ENCODE peak calls at places on chromosome 20, in five cellular contexts. E is K562, M is H1, N is GM12878, T is HepG2. W is an unnamed sample.

GRCh38 chr20:55774628-55775027 is 230.7 kb downstream of the CBLN4 start:
- DNase-seq in E (no peak), M (no peak), N (no peak), T (no peak), W (no peak)

GRCh38 chr20:46246527-46246926 is 61.8 kb downstream of the CDH22 start:
- DNase-seq in E (no peak), M (no peak), N (no peak), T (no peak), W (no peak)

GRCh38 chr20:56032251-56032650 is 26.9 kb upstream of the CBLN4 start:
- DNase-seq in E (no peak), M (no peak), N (no peak), T (no peak), W (no peak)

GRCh38 chr20:50550531-50550930 is 40.3 kb downstream of the PTPN1 start:
- DNase-seq in E (no peak), M (no peak), N (no peak), T (no peak), W (no peak)

GRCh38 chr20:48294196-48294595 is 508.9 kb upstream of the SULF2 start:
- DNase-seq in E (no peak), M (no peak), N (no peak), T (no peak), W (no peak)

GRCh38 chr20:19737025-19737424 is 21.0 kb upstream of the RIN2 start:
- DNase-seq in E (no peak), M (no peak), N (peak), T (peak), W (no peak)

GRCh38 chr20:33291830-33292355 is 8.9 kb downstream of the BPIFB1 start:
- DNase-seq in E (peak), M (peak), N (no peak), T (peak), W (peak)

GRCh38 chr20:36967636-36968035 is 16.1 kb upstream of the SAMHD1 start:
- DNase-seq in E (no peak), M (no peak), N (no peak), T (no peak), W (no peak)

GRCh38 chr20:31566658-31567379 is 38.3 kb upstream of the ID1 start:
- DNase-seq in E (no peak), M (peak), N (no peak), T (no peak), W (no peak)

GRCh38 chr20:17898548-17898994 is 70.0 kb downstream of the SNX5 start:
- DNase-seq in E (peak), M (peak), N (no peak), T (peak), W (peak)

GRCh38 chr20:54070187-54070987 is at the start of gene BCAS1:
- DNase-seq in E (no peak), M (peak), N (no peak), T (peak), W (no peak)

GRCh38 chr20:2700913-2701620 is 8.5 kb downstream of the EBF4 start:
- DNase-seq in E (no peak), M (peak), N (no peak), T (no peak), W (no peak)

GRCh38 chr20:54063580-54063979 is 6.8 kb downstream of the BCAS1 start:
- DNase-seq in E (no peak), M (no peak), N (no peak), T (no peak), W (no peak)

GRCh38 chr20:12925863-12926547 is 82.8 kb upstream of the SPTLC3 start:
- DNase-seq in E (no peak), M (no peak), N (no peak), T (no peak), W (no peak)

GRCh38 chr20:19808498-19808897 is 50.4 kb downstream of the RIN2 start:
- DNase-seq in E (no peak), M (no peak), N (no peak), T (no peak), W (peak)

GRCh38 chr20:46406986-46407670 is 713 bp upstream of the ELMO2 start:
- DNase-seq in E (no peak), M (no peak), N (peak), T (peak), W (peak)

GRCh38 chr20:31843881-31844280 is 1.5 kb downstream of the FOXS1 start:
- DNase-seq in E (no peak), M (no peak), N (no peak), T (no peak), W (no peak)

GRCh38 chr20:64065062-64065972 is 2.3 kb downstream of the TCEA2 start:
- DNase-seq in E (no peak), M (no peak), N (no peak), T (no peak), W (no peak)

GRCh38 chr20:11766961-11767360 is 150.7 kb upstream of the BTBD3 start:
- DNase-seq in E (no peak), M (no peak), N (no peak), T (no peak), W (no peak)

GRCh38 chr20:38169636-38170035 is 4.6 kb upstream of the TGM2 start:
- DNase-seq in E (no peak), M (no peak), N (no peak), T (no peak), W (no peak)

GRCh38 chr20:43541214-43541613 is 17.6 kb upstream of the SGK2 start:
- DNase-seq in E (no peak), M (no peak), N (no peak), T (no peak), W (no peak)

GRCh38 chr20:18388860-18389259 is 78.0 kb downstream of the DZANK1 start:
- DNase-seq in E (no peak), M (no peak), N (no peak), T (peak), W (no peak)

GRCh38 chr20:11516448-11516847 is 401.2 kb upstream of the BTBD3 start:
- DNase-seq in E (no peak), M (no peak), N (no peak), T (no peak), W (no peak)

GRCh38 chr20:55153321-55153720 is 677.9 kb downstream of the DOK5 start:
- DNase-seq in E (no peak), M (no peak), N (no peak), T (no peak), W (no peak)

GRCh38 chr20:8246701-8247100 is 114.6 kb downstream of the PLCB1 start:
- DNase-seq in E (no peak), M (no peak), N (no peak), T (no peak), W (no peak)

GRCh38 chr20:8246153-8246552 is 114.1 kb downstream of the PLCB1 start:
- DNase-seq in E (no peak), M (no peak), N (no peak), T (no peak), W (no peak)

GRCh38 chr20:8242827-8243764 is 111.0 kb downstream of the PLCB1 start:
- DNase-seq in E (no peak), M (no peak), N (no peak), T (no peak), W (no peak)

GRCh38 chr20:8242066-8242465 is 110.0 kb downstream of the PLCB1 start:
- DNase-seq in E (no peak), M (no peak), N (no peak), T (no peak), W (no peak)

GRCh38 chr20:8244637-8245036 is 112.6 kb downstream of the PLCB1 start:
- DNase-seq in E (no peak), M (no peak), N (no peak), T (peak), W (no peak)
- H3K27ac ChIP-seq in E (no peak), M (no peak), N (no peak), T (no peak), W (no peak)

DNA sequence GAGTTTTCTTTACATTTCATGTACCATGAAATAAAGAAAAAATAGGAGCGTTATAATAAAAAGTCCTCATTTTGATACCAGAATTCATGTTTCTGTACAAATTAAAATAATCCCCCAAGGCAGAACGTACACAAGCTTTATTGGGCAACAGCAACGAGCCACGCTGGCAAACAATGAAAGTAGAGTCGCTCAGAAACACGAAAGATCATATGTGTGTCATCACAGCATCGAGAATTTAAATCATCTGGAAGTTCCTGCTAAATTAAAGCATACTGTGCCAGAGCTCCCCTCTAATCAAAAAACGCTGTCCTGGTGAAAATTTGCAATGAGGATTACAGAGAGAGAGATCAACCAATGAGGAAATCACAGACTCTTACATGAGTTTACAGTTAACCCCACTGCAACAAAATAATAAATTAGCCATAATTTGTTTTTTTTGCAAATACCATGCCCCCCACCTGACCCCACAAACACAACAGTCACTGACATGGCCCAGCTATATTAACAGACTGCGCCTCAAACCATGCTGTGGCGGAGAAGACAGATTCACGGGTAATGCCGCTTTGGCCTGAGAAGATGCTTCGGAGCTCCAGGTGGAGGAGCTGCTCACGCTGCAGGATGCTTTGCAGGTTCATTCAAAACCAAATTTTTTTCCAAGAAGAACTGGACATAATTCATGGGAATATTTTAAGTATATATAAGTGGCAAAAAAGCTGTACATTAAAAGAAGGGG is 54.3 kb upstream of the NFATC2 start:
- DNase-seq in E (no peak), M (no peak), N (no peak), T (no peak), W (no peak)
- TF ChIP-seq GABPA in E (no peak), M (no peak), N (no peak), T (no peak), W (no peak)

GRCh38 chr20:10276886-10277580 is 58.4 kb downstream of the SNAP25 start:
- DNase-seq in E (no peak), M (no peak), N (no peak), T (no peak), W (peak)
- H3K27ac ChIP-seq in E (no peak), M (no peak), N (no peak), T (no peak), W (no peak)

GRCh38 chr20:59356662-59357061 is 56.3 kb downstream of the EDN3 start:
- DNase-seq in E (no peak), M (no peak), N (no peak), T (no peak), W (peak)
- TF ChIP-seq GABPA in E (no peak), M (no peak), N (no peak), T (no peak), W (no peak)

W was measured in SK-N-SH.